ENCODE peak calls at places on chromosomes 3 and 15, in ten cellular contexts. Y, M, S, X, Z, W, V, T, C and I are unnamed samples.

GRCh38 chr15:90376789-90377188 is 11.3 kb upstream of the IQGAP1 start:
- DNase-seq in S (no peak), V (no peak), C (no peak), T (peak; percentile 30), M (no peak), Y (no peak), X (no peak), W (no peak), Z (no peak), I (no peak)

GRCh38 chr15:39852237-39852636 is 67.8 kb downstream of the GPR176 start:
- DNase-seq in V (no peak), Y (no peak), C (no peak), T (no peak), S (peak; percentile 81), M (no peak), Z (no peak), W (no peak), X (no peak), I (no peak)

GRCh38 chr15:66760968-66761722 is 59.1 kb downstream of the SMAD6 start:
- DNase-seq in Z (no peak), S (no peak), C (no peak), Y (no peak), W (no peak), M (peak; percentile 75), T (no peak), V (no peak), X (no peak), I (no peak)

GRCh38 chr15:68492855-68493254 is 60.9 kb upstream of the ITGA11 start:
- DNase-seq in T (no peak), C (no peak), Z (peak; percentile 11), Y (no peak), W (no peak), V (peak; percentile 9), X (no peak), S (no peak), M (no peak), I (peak; percentile 40)

GRCh38 chr3:197674741-197675567 is 61.8 kb downstream of the RUBCN start:
- DNase-seq in V (no peak), Z (no peak), S (no peak), W (no peak), C (no peak), Y (no peak), X (no peak), T (no peak), M (no peak), I (no peak)

GRCh38 chr3:8816106-8816505 is 46.7 kb upstream of the OXTR start:
- DNase-seq in X (no peak), T (no peak), Y (no peak), C (no peak), Z (no peak), V (no peak), M (no peak), S (no peak), W (no peak), I (no peak)

GRCh38 chr15:67331676-67332075 is 77.1 kb downstream of the IQCH start:
- DNase-seq in T (no peak), Z (no peak), V (no peak), C (no peak), S (no peak), Y (no peak), M (peak; percentile 41), W (peak; percentile 11), X (no peak), I (no peak)

GRCh38 chr3:46660003-46660402 is 33.5 kb downstream of the ALS2CL start:
- DNase-seq in S (no peak), V (no peak), Z (peak; percentile 36), X (no peak), T (no peak), C (peak; percentile 57), W (no peak), Y (peak; percentile 47), M (no peak), I (no peak)

GRCh38 chr3:57227930-57228733 is 603 bp downstream of the APPL1 start:
- DNase-seq in T (peak; percentile 50), Z (peak; percentile 34), W (peak; percentile 27), M (peak; percentile 84), C (no peak), X (peak; percentile 32), S (no peak), Y (peak; percentile 65), V (peak; percentile 44), I (no peak)

GRCh38 chr15:28955160-28955502 is 69.4 kb downstream of the APBA2 start:
- DNase-seq in X (no peak), W (no peak), M (no peak), S (no peak), V (no peak), Z (no peak), C (peak; percentile 65), Y (peak; percentile 10), T (no peak), I (no peak)

GRCh38 chr3:33787328-33788009 is 11.0 kb upstream of the PDCD6IP start:
- DNase-seq in X (peak; percentile 47), W (peak; percentile 66), Y (peak; percentile 89), T (peak; percentile 61), Z (peak; percentile 66), M (no peak), S (peak; percentile 35), C (no peak), V (peak; percentile 77), I (peak; percentile 72)

GRCh38 chr3:96863129-96863740 is 48.8 kb downstream of the EPHA6 start:
- DNase-seq in T (no peak), Y (peak; percentile 60), W (peak; percentile 37), X (no peak), S (no peak), Z (peak; percentile 50), C (no peak), M (no peak), V (peak; percentile 64), I (no peak)

GRCh38 chr3:16467368-16467767 is 46.1 kb downstream of the RFTN1 start:
- DNase-seq in Z (no peak), C (no peak), M (no peak), V (no peak), S (no peak), T (no peak), W (no peak), X (no peak), Y (no peak), I (no peak)

GRCh38 chr15:37098468-37099320 is 1.7 kb downstream of the MEIS2 start:
- DNase-seq in M (peak; percentile 73), X (no peak), C (peak; percentile 83), T (no peak), V (peak; percentile 60), S (no peak), W (peak; percentile 12), Y (peak; percentile 75), Z (no peak), I (no peak)

GRCh38 chr3:101847328-101847727 is 2.0 kb upstream of the NFKBIZ start:
- DNase-seq in X (no peak), Y (no peak), W (no peak), M (no peak), T (no peak), Z (peak; percentile 62), V (peak; percentile 68), C (no peak), S (no peak), I (no peak)

GRCh38 chr3:101850327-101851048 is 1.2 kb downstream of the NFKBIZ start:
- DNase-seq in Z (peak; percentile 45), Y (no peak), W (no peak), T (no peak), C (no peak), V (no peak), M (no peak), X (no peak), S (no peak), I (no peak)

GRCh38 chr3:101849714-101850326 is 506 bp downstream of the NFKBIZ start:
- DNase-seq in Y (peak; percentile 82), Z (no peak), V (no peak), C (peak; percentile 87), W (peak; percentile 46), S (no peak), X (peak; percentile 41), M (no peak), T (peak; percentile 43), I (peak; percentile 75)

GRCh38 chr3:101848326-101848725 is 988 bp upstream of the NFKBIZ start:
- DNase-seq in Z (no peak), M (no peak), W (no peak), Y (no peak), V (no peak), S (no peak), X (no peak), C (no peak), T (no peak), I (no peak)

GRCh38 chr3:101848754-101849713 is at the start of gene NFKBIZ:
- DNase-seq in S (peak; percentile 90), C (peak; percentile 97), V (peak; percentile 98), Y (peak; percentile 96), Z (peak; percentile 87), W (peak; percentile 90), X (peak; percentile 97), M (peak; percentile 99), T (peak; percentile 96), I (peak; percentile 94)
- TF ChIP-seq CTCF in S (no peak), C (no peak), V (no peak), Y (no peak), Z (no peak), W (no peak), X (no peak), M (peak; percentile 1), T (no peak), I (no peak)

GRCh38 chr3:107704477-107704876 is 181.7 kb downstream of the BBX start:
- DNase-seq in Y (no peak), V (peak; percentile 40), T (no peak), W (no peak), C (no peak), X (no peak), Z (peak; percentile 25), M (no peak), S (no peak), I (no peak)
- TF ChIP-seq CTCF in Y (no peak), V (no peak), T (no peak), W (no peak), C (no peak), X (no peak), Z (no peak), M (no peak), S (no peak), I (no peak)

DNA sequence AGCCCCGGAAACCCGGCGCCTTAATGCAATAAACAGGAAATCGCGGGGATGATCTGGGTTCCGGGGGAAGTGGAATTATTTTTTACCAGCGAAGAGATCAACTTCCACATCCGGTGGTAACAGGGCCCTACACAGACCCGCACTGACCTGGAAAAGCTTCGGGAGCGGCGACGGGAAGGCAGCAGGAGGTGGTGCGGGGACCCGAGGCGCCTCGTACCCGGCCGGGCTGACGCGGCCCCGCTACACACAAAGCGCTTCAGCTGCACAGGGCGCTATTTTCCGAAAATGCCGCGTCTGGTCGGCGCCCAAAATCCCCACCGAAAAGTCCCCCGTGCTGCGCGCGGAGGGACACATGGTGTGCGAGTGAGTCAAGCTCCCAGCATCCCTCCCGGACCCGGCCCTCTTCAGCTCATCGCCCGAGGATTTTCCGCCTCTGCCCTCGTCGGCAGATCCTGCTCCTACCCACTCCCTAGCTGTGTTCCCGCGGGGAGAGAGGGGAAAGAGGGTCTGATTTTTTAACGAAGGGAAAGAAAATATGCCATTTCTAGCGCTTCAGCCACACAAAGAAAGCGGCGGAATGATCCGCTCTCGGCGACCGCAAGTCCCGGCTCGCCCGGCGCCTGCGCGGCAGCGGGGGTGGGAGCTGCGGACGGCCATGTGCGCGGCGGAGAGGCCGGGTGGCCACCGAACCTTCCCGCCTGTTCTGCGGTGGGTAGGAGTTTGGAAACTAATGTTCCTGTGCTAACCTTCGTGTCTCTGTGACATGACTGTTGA is at the start of gene GABPB1:
- DNase-seq in S (peak; percentile 90), C (peak; percentile 95), W (peak; percentile 83), V (peak; percentile 96), Z (peak; percentile 77), X (peak; percentile 84), T (peak; percentile 86), M (peak; percentile 96), Y (peak; percentile 93), I (peak; percentile 90)
- TF ChIP-seq CTCF in S (no peak), C (no peak), W (no peak), V (no peak), Z (no peak), X (no peak), T (no peak), M (no peak), Y (no peak), I (no peak)

GRCh38 chr3:171113716-171114115 is 87.2 kb upstream of the SLC2A2 start:
- DNase-seq in S (no peak), W (peak; percentile 10), M (no peak), V (no peak), X (no peak), C (no peak), Y (peak; percentile 83), T (no peak), Z (no peak), I (no peak)
- TF ChIP-seq CTCF in S (no peak), W (peak; percentile 38), M (no peak), V (no peak), X (no peak), C (peak; percentile 26), Y (peak; percentile 80), T (no peak), Z (no peak), I (peak; percentile 56)